ENCODE peak calls at places on chromosomes 6 and 20, in nine cellular contexts. One of them, this sample, is unnamed.

GRCh38 chr20:8376940-8377339 is 244.9 kb downstream of the PLCB1 start:
- DNase-seq in testis: no peak
- DNase-seq in SW480: no peak
- DNase-seq in activated T-helper 1 cell treated with anti-CD3 and anti-CD28 coated beads, Interleukin-12 subunit alpha, Interleukin-12 subunit beta, Interleukin-2, Interleukin-4 antibody, amounts not matched to agents 30 ng/mL and 10 ng/mL and 1 ng/mL, durations not matched to agents 14 hours and 24 hours and 36 hours: no peak
- DNase-seq in RWPE1: no peak
- DNase-seq in fibroblast of pulmonary artery: no peak
- DNase-seq in NCI-H187 treated with DMSO at 0.1 percent for 48 hours: no peak
- DNase-seq in HCEC 1CT: no peak
- DNase-seq in HCT116: no peak
- DNase-seq in this sample: no peak

GRCh38 chr6:112511441-112511840 is 164.3 kb downstream of the RFPL4B start:
- DNase-seq in activated T-helper 1 cell treated with anti-CD3 and anti-CD28 coated beads, Interleukin-12 subunit alpha, Interleukin-12 subunit beta, Interleukin-2, Interleukin-4 antibody, amounts not matched to agents 30 ng/mL and 10 ng/mL and 1 ng/mL, durations not matched to agents 14 hours and 24 hours and 36 hours: no peak
- DNase-seq in fibroblast of pulmonary artery: no peak
- DNase-seq in NCI-H187 treated with DMSO at 0.1 percent for 48 hours: no peak
- DNase-seq in SW480: peak
- DNase-seq in HCT116: peak
- DNase-seq in HCEC 1CT: no peak
- DNase-seq in RWPE1: peak
- DNase-seq in testis: no peak
- DNase-seq in this sample: no peak

GRCh38 chr6:129732542-129732941 is 22.6 kb upstream of the ARHGAP18 start:
- DNase-seq in HCEC 1CT: no peak
- DNase-seq in fibroblast of pulmonary artery: no peak
- DNase-seq in activated T-helper 1 cell treated with anti-CD3 and anti-CD28 coated beads, Interleukin-12 subunit alpha, Interleukin-12 subunit beta, Interleukin-2, Interleukin-4 antibody, amounts not matched to agents 30 ng/mL and 10 ng/mL and 1 ng/mL, durations not matched to agents 14 hours and 24 hours and 36 hours: no peak
- DNase-seq in HCT116: no peak
- DNase-seq in SW480: no peak
- DNase-seq in testis: no peak
- DNase-seq in RWPE1: peak
- DNase-seq in NCI-H187 treated with DMSO at 0.1 percent for 48 hours: no peak
- DNase-seq in this sample: no peak

GRCh38 chr6:99151634-99152344 is 197.7 kb downstream of the FAXC start:
- DNase-seq in fibroblast of pulmonary artery: peak
- DNase-seq in NCI-H187 treated with DMSO at 0.1 percent for 48 hours: no peak
- DNase-seq in testis: peak
- DNase-seq in HCT116: peak
- DNase-seq in RWPE1: peak
- DNase-seq in activated T-helper 1 cell treated with anti-CD3 and anti-CD28 coated beads, Interleukin-12 subunit alpha, Interleukin-12 subunit beta, Interleukin-2, Interleukin-4 antibody, amounts not matched to agents 30 ng/mL and 10 ng/mL and 1 ng/mL, durations not matched to agents 14 hours and 24 hours and 36 hours: no peak
- DNase-seq in SW480: peak
- DNase-seq in HCEC 1CT: no peak
- DNase-seq in this sample: no peak

GRCh38 chr20:25314497-25315417 is 66.9 kb downstream of the PYGB start:
- DNase-seq in NCI-H187 treated with DMSO at 0.1 percent for 48 hours: no peak
- DNase-seq in fibroblast of pulmonary artery: no peak
- DNase-seq in HCT116: no peak
- DNase-seq in SW480: no peak
- DNase-seq in HCEC 1CT: no peak
- DNase-seq in testis: no peak
- DNase-seq in activated T-helper 1 cell treated with anti-CD3 and anti-CD28 coated beads, Interleukin-12 subunit alpha, Interleukin-12 subunit beta, Interleukin-2, Interleukin-4 antibody, amounts not matched to agents 30 ng/mL and 10 ng/mL and 1 ng/mL, durations not matched to agents 14 hours and 24 hours and 36 hours: no peak
- DNase-seq in RWPE1: no peak
- DNase-seq in this sample: no peak

GRCh38 chr6:83615025-83615999 is 93.6 kb downstream of the SNAP91 start:
- DNase-seq in fibroblast of pulmonary artery: peak
- DNase-seq in testis: no peak
- DNase-seq in RWPE1: peak
- DNase-seq in NCI-H187 treated with DMSO at 0.1 percent for 48 hours: no peak
- DNase-seq in activated T-helper 1 cell treated with anti-CD3 and anti-CD28 coated beads, Interleukin-12 subunit alpha, Interleukin-12 subunit beta, Interleukin-2, Interleukin-4 antibody, amounts not matched to agents 30 ng/mL and 10 ng/mL and 1 ng/mL, durations not matched to agents 14 hours and 24 hours and 36 hours: no peak
- DNase-seq in HCEC 1CT: peak
- DNase-seq in HCT116: peak
- DNase-seq in SW480: peak
- DNase-seq in this sample: no peak

GRCh38 chr6:38773338-38773737 is 58.2 kb downstream of the DNAH8 start:
- DNase-seq in SW480: no peak
- DNase-seq in HCEC 1CT: no peak
- DNase-seq in fibroblast of pulmonary artery: peak
- DNase-seq in testis: peak
- DNase-seq in activated T-helper 1 cell treated with anti-CD3 and anti-CD28 coated beads, Interleukin-12 subunit alpha, Interleukin-12 subunit beta, Interleukin-2, Interleukin-4 antibody, amounts not matched to agents 30 ng/mL and 10 ng/mL and 1 ng/mL, durations not matched to agents 14 hours and 24 hours and 36 hours: no peak
- DNase-seq in NCI-H187 treated with DMSO at 0.1 percent for 48 hours: no peak
- DNase-seq in HCT116: peak
- DNase-seq in RWPE1: no peak
- DNase-seq in this sample: no peak

GRCh38 chr6:35494161-35494563 is 2.7 kb downstream of the TEAD3 start:
- DNase-seq in HCEC 1CT: peak
- DNase-seq in fibroblast of pulmonary artery: peak
- DNase-seq in RWPE1: no peak
- DNase-seq in testis: no peak
- DNase-seq in activated T-helper 1 cell treated with anti-CD3 and anti-CD28 coated beads, Interleukin-12 subunit alpha, Interleukin-12 subunit beta, Interleukin-2, Interleukin-4 antibody, amounts not matched to agents 30 ng/mL and 10 ng/mL and 1 ng/mL, durations not matched to agents 14 hours and 24 hours and 36 hours: no peak
- DNase-seq in HCT116: no peak
- DNase-seq in NCI-H187 treated with DMSO at 0.1 percent for 48 hours: no peak
- DNase-seq in SW480: no peak
- DNase-seq in this sample: no peak

GRCh38 chr20:25042531-25043498 is 15.1 kb downstream of the ACSS1 start:
- DNase-seq in RWPE1: no peak
- DNase-seq in SW480: no peak
- DNase-seq in testis: peak
- DNase-seq in HCT116: no peak
- DNase-seq in NCI-H187 treated with DMSO at 0.1 percent for 48 hours: no peak
- DNase-seq in activated T-helper 1 cell treated with anti-CD3 and anti-CD28 coated beads, Interleukin-12 subunit alpha, Interleukin-12 subunit beta, Interleukin-2, Interleukin-4 antibody, amounts not matched to agents 30 ng/mL and 10 ng/mL and 1 ng/mL, durations not matched to agents 14 hours and 24 hours and 36 hours: peak
- DNase-seq in HCEC 1CT: no peak
- DNase-seq in fibroblast of pulmonary artery: no peak
- DNase-seq in this sample: peak

GRCh38 chr6:165985926-165986646 is 181.6 kb downstream of the TBXT start:
- DNase-seq in HCT116: no peak
- DNase-seq in SW480: no peak
- DNase-seq in activated T-helper 1 cell treated with anti-CD3 and anti-CD28 coated beads, Interleukin-12 subunit alpha, Interleukin-12 subunit beta, Interleukin-2, Interleukin-4 antibody, amounts not matched to agents 30 ng/mL and 10 ng/mL and 1 ng/mL, durations not matched to agents 14 hours and 24 hours and 36 hours: no peak
- DNase-seq in RWPE1: no peak
- DNase-seq in testis: no peak
- DNase-seq in HCEC 1CT: no peak
- DNase-seq in NCI-H187 treated with DMSO at 0.1 percent for 48 hours: no peak
- DNase-seq in fibroblast of pulmonary artery: peak
- DNase-seq in this sample: no peak

GRCh38 chr6:87925373-87926060 is 122.1 kb upstream of the SPACA1 start:
- DNase-seq in RWPE1: no peak
- DNase-seq in fibroblast of pulmonary artery: no peak
- DNase-seq in activated T-helper 1 cell treated with anti-CD3 and anti-CD28 coated beads, Interleukin-12 subunit alpha, Interleukin-12 subunit beta, Interleukin-2, Interleukin-4 antibody, amounts not matched to agents 30 ng/mL and 10 ng/mL and 1 ng/mL, durations not matched to agents 14 hours and 24 hours and 36 hours: no peak
- DNase-seq in testis: no peak
- DNase-seq in HCT116: no peak
- DNase-seq in SW480: no peak
- DNase-seq in NCI-H187 treated with DMSO at 0.1 percent for 48 hours: no peak
- DNase-seq in HCEC 1CT: no peak
- DNase-seq in this sample: no peak

GRCh38 chr6:47016236-47016635 is 25.9 kb downstream of the ADGRF1 start:
- DNase-seq in NCI-H187 treated with DMSO at 0.1 percent for 48 hours: no peak
- DNase-seq in fibroblast of pulmonary artery: no peak
- DNase-seq in HCT116: no peak
- DNase-seq in activated T-helper 1 cell treated with anti-CD3 and anti-CD28 coated beads, Interleukin-12 subunit alpha, Interleukin-12 subunit beta, Interleukin-2, Interleukin-4 antibody, amounts not matched to agents 30 ng/mL and 10 ng/mL and 1 ng/mL, durations not matched to agents 14 hours and 24 hours and 36 hours: no peak
- DNase-seq in SW480: no peak
- DNase-seq in testis: no peak
- DNase-seq in RWPE1: no peak
- DNase-seq in HCEC 1CT: no peak
- DNase-seq in this sample: no peak

GRCh38 chr6:56808871-56809359 is 146.0 kb upstream of the BEND6 start:
- DNase-seq in RWPE1: peak
- DNase-seq in HCT116: no peak
- DNase-seq in SW480: no peak
- DNase-seq in HCEC 1CT: peak
- DNase-seq in testis: no peak
- DNase-seq in NCI-H187 treated with DMSO at 0.1 percent for 48 hours: no peak
- DNase-seq in activated T-helper 1 cell treated with anti-CD3 and anti-CD28 coated beads, Interleukin-12 subunit alpha, Interleukin-12 subunit beta, Interleukin-2, Interleukin-4 antibody, amounts not matched to agents 30 ng/mL and 10 ng/mL and 1 ng/mL, durations not matched to agents 14 hours and 24 hours and 36 hours: no peak
- DNase-seq in fibroblast of pulmonary artery: no peak
- DNase-seq in this sample: no peak

GRCh38 chr20:37735541-37735940 is 41.7 kb downstream of the CTNNBL1 start:
- DNase-seq in RWPE1: no peak
- DNase-seq in HCT116: no peak
- DNase-seq in SW480: no peak
- DNase-seq in testis: no peak
- DNase-seq in fibroblast of pulmonary artery: no peak
- DNase-seq in HCEC 1CT: no peak
- DNase-seq in activated T-helper 1 cell treated with anti-CD3 and anti-CD28 coated beads, Interleukin-12 subunit alpha, Interleukin-12 subunit beta, Interleukin-2, Interleukin-4 antibody, amounts not matched to agents 30 ng/mL and 10 ng/mL and 1 ng/mL, durations not matched to agents 14 hours and 24 hours and 36 hours: no peak
- DNase-seq in NCI-H187 treated with DMSO at 0.1 percent for 48 hours: no peak
- DNase-seq in this sample: no peak

GRCh38 chr6:89927788-89928565 is 33.7 kb downstream of the GJA10 start:
- DNase-seq in NCI-H187 treated with DMSO at 0.1 percent for 48 hours: no peak
- DNase-seq in testis: no peak
- DNase-seq in SW480: no peak
- DNase-seq in activated T-helper 1 cell treated with anti-CD3 and anti-CD28 coated beads, Interleukin-12 subunit alpha, Interleukin-12 subunit beta, Interleukin-2, Interleukin-4 antibody, amounts not matched to agents 30 ng/mL and 10 ng/mL and 1 ng/mL, durations not matched to agents 14 hours and 24 hours and 36 hours: no peak
- DNase-seq in fibroblast of pulmonary artery: peak
- DNase-seq in HCT116: no peak
- DNase-seq in HCEC 1CT: no peak
- DNase-seq in RWPE1: no peak
- DNase-seq in this sample: no peak

GRCh38 chr6:11164717-11165646 is 53.5 kb upstream of the ERVFRD-1 start:
- DNase-seq in NCI-H187 treated with DMSO at 0.1 percent for 48 hours: no peak
- DNase-seq in HCEC 1CT: no peak
- DNase-seq in HCT116: no peak
- DNase-seq in fibroblast of pulmonary artery: no peak
- DNase-seq in RWPE1: no peak
- DNase-seq in activated T-helper 1 cell treated with anti-CD3 and anti-CD28 coated beads, Interleukin-12 subunit alpha, Interleukin-12 subunit beta, Interleukin-2, Interleukin-4 antibody, amounts not matched to agents 30 ng/mL and 10 ng/mL and 1 ng/mL, durations not matched to agents 14 hours and 24 hours and 36 hours: no peak
- DNase-seq in SW480: no peak
- DNase-seq in testis: no peak
- DNase-seq in this sample: no peak

GRCh38 chr20:21090738-21091120 is 15.4 kb downstream of the LINC00237 start:
- DNase-seq in HCT116: no peak
- DNase-seq in fibroblast of pulmonary artery: no peak
- DNase-seq in HCEC 1CT: no peak
- DNase-seq in SW480: peak
- DNase-seq in activated T-helper 1 cell treated with anti-CD3 and anti-CD28 coated beads, Interleukin-12 subunit alpha, Interleukin-12 subunit beta, Interleukin-2, Interleukin-4 antibody, amounts not matched to agents 30 ng/mL and 10 ng/mL and 1 ng/mL, durations not matched to agents 14 hours and 24 hours and 36 hours: no peak
- DNase-seq in RWPE1: no peak
- DNase-seq in testis: no peak
- DNase-seq in NCI-H187 treated with DMSO at 0.1 percent for 48 hours: no peak
- DNase-seq in this sample: no peak

GRCh38 chr6:36209606-36210005 is 13.1 kb downstream of the BRPF3 start:
- DNase-seq in NCI-H187 treated with DMSO at 0.1 percent for 48 hours: no peak
- DNase-seq in RWPE1: no peak
- DNase-seq in SW480: no peak
- DNase-seq in HCT116: no peak
- DNase-seq in HCEC 1CT: no peak
- DNase-seq in activated T-helper 1 cell treated with anti-CD3 and anti-CD28 coated beads, Interleukin-12 subunit alpha, Interleukin-12 subunit beta, Interleukin-2, Interleukin-4 antibody, amounts not matched to agents 30 ng/mL and 10 ng/mL and 1 ng/mL, durations not matched to agents 14 hours and 24 hours and 36 hours: no peak
- DNase-seq in fibroblast of pulmonary artery: no peak
- DNase-seq in testis: no peak
- DNase-seq in this sample: no peak

GRCh38 chr6:125370343-125370742 is 68.6 kb upstream of the HDDC2 start:
- DNase-seq in NCI-H187 treated with DMSO at 0.1 percent for 48 hours: no peak
- DNase-seq in activated T-helper 1 cell treated with anti-CD3 and anti-CD28 coated beads, Interleukin-12 subunit alpha, Interleukin-12 subunit beta, Interleukin-2, Interleukin-4 antibody, amounts not matched to agents 30 ng/mL and 10 ng/mL and 1 ng/mL, durations not matched to agents 14 hours and 24 hours and 36 hours: no peak
- DNase-seq in RWPE1: no peak
- DNase-seq in testis: no peak
- DNase-seq in SW480: no peak
- DNase-seq in HCT116: no peak
- DNase-seq in HCEC 1CT: no peak
- DNase-seq in fibroblast of pulmonary artery: no peak
- DNase-seq in this sample: no peak

GRCh38 chr6:130694617-130695016 is 132.6 kb upstream of the SMLR1 start:
- DNase-seq in HCEC 1CT: no peak
- DNase-seq in fibroblast of pulmonary artery: no peak
- DNase-seq in testis: no peak
- DNase-seq in NCI-H187 treated with DMSO at 0.1 percent for 48 hours: no peak
- DNase-seq in RWPE1: no peak
- DNase-seq in SW480: no peak
- DNase-seq in HCT116: no peak
- DNase-seq in activated T-helper 1 cell treated with anti-CD3 and anti-CD28 coated beads, Interleukin-12 subunit alpha, Interleukin-12 subunit beta, Interleukin-2, Interleukin-4 antibody, amounts not matched to agents 30 ng/mL and 10 ng/mL and 1 ng/mL, durations not matched to agents 14 hours and 24 hours and 36 hours: no peak
- DNase-seq in this sample: no peak

GRCh38 chr6:170295519-170296422 is 4.9 kb upstream of the DLL1 start:
- DNase-seq in fibroblast of pulmonary artery: no peak
- DNase-seq in SW480: no peak
- DNase-seq in HCT116: no peak
- DNase-seq in activated T-helper 1 cell treated with anti-CD3 and anti-CD28 coated beads, Interleukin-12 subunit alpha, Interleukin-12 subunit beta, Interleukin-2, Interleukin-4 antibody, amounts not matched to agents 30 ng/mL and 10 ng/mL and 1 ng/mL, durations not matched to agents 14 hours and 24 hours and 36 hours: no peak
- DNase-seq in testis: peak
- DNase-seq in RWPE1: no peak
- DNase-seq in HCEC 1CT: no peak
- DNase-seq in NCI-H187 treated with DMSO at 0.1 percent for 48 hours: no peak
- DNase-seq in this sample: peak

This sample was measured in CD4-positive, alpha-beta T cell.